ENCODE peak calls at places on chromosomes 16 and 17, in eight cellular contexts. A, Y, D, S, I, W, L and H are unnamed samples.
A peak's percentile ranks its signal among the peaks of the same experiment; 100 is the strongest.

GRCh38 chr17:68441064-68441770 is 16.1 kb downstream of the WIPI1 start:
- DNase-seq in W (no peak), I (no peak), D (no peak), S (no peak), A (peak; percentile 27), L (no peak), Y (no peak), H (peak; percentile 52)

GRCh38 chr17:46012506-46013079 is 13.5 kb downstream of the STH start:
- DNase-seq in A (no peak), W (no peak), Y (no peak), I (no peak), S (no peak), D (no peak), L (no peak), H (no peak)

GRCh38 chr17:33302394-33302793 is 9.3 kb upstream of the ASIC2 start:
- DNase-seq in S (peak; percentile 76), Y (no peak), I (no peak), L (no peak), D (peak; percentile 61), A (no peak), W (no peak), H (no peak)

GRCh38 chr16:56331399-56331798 is 93.9 kb downstream of the AMFR start:
- DNase-seq in D (no peak), L (no peak), S (no peak), W (no peak), I (no peak), Y (no peak), A (no peak), H (no peak)

GRCh38 chr17:51258756-51259573 is 884 bp downstream of the MBTD1 start:
- DNase-seq in W (no peak), D (peak; percentile 34), A (peak; percentile 38), I (no peak), L (peak; percentile 21), Y (peak; percentile 65), S (peak; percentile 14), H (peak; percentile 50)

GRCh38 chr16:55668337-55669281 is 12.8 kb downstream of the SLC6A2 start:
- DNase-seq in S (no peak), D (peak; percentile 59), A (no peak), L (peak; percentile 63), Y (no peak), I (no peak), W (peak; percentile 90), H (no peak)

GRCh38 chr16:1983544-1984346 is at the start of gene GFER:
- DNase-seq in S (peak; percentile 75), W (no peak), A (peak; percentile 91), I (peak; percentile 91), D (peak; percentile 86), Y (peak; percentile 94), L (peak; percentile 91), H (peak; percentile 96)

GRCh38 chr16:72612271-72612670 is 435.7 kb downstream of the ZFHX3 start:
- DNase-seq in W (no peak), S (no peak), I (no peak), L (no peak), A (no peak), Y (no peak), D (no peak), H (no peak)

GRCh38 chr17:82103588-82104451 is 5.8 kb upstream of the FASN start:
- DNase-seq in S (peak; percentile 93), I (peak; percentile 89), D (peak; percentile 60), L (peak; percentile 71), W (no peak), A (peak; percentile 90), Y (peak; percentile 91), H (peak; percentile 96)

GRCh38 chr16:27579086-27579980 is 29.4 kb downstream of the KATNIP start:
- DNase-seq in I (no peak), L (no peak), S (no peak), A (no peak), D (no peak), Y (peak; percentile 41), W (no peak), H (no peak)

GRCh38 chr17:78175643-78175981 is 7.2 kb downstream of the SYNGR2 start:
- DNase-seq in I (no peak), S (no peak), D (no peak), A (no peak), W (no peak), Y (no peak), L (no peak), H (no peak)
- H3K4me1 ChIP-seq in I (peaks cover 91% of the 10 kb centered on the region), S (peaks cover 18% of the 10 kb centered on the region), D (peaks cover 12% of the 10 kb centered on the region), A (peaks cover 61% of the 10 kb centered on the region), W (peaks cover 7% of the 10 kb centered on the region), Y (peaks cover 53% of the 10 kb centered on the region), L (peaks cover 73% of the 10 kb centered on the region), H (peaks cover 14% of the 10 kb centered on the region)

GRCh38 chr17:49496183-49496865 is 1.2 kb downstream of the NGFR start:
- DNase-seq in L (peak; percentile 82), I (peak; percentile 83), W (no peak), S (peak; percentile 76), Y (peak; percentile 89), A (peak; percentile 35), D (peak; percentile 54), H (no peak)

GRCh38 chr17:49494937-49495841 is at the start of gene NGFR:
- DNase-seq in D (peak; percentile 40), A (no peak), I (no peak), W (no peak), Y (no peak), S (no peak), L (peak; percentile 60), H (no peak)

GRCh38 chr17:49496866-49497146 is 1.7 kb downstream of the NGFR start:
- DNase-seq in Y (no peak), D (no peak), W (no peak), I (no peak), L (no peak), S (no peak), A (no peak), H (no peak)

GRCh38 chr17:49494399-49494798 is 694 bp upstream of the NGFR start:
- DNase-seq in D (no peak), Y (no peak), W (no peak), I (no peak), A (no peak), L (no peak), S (no peak), H (no peak)

DNA sequence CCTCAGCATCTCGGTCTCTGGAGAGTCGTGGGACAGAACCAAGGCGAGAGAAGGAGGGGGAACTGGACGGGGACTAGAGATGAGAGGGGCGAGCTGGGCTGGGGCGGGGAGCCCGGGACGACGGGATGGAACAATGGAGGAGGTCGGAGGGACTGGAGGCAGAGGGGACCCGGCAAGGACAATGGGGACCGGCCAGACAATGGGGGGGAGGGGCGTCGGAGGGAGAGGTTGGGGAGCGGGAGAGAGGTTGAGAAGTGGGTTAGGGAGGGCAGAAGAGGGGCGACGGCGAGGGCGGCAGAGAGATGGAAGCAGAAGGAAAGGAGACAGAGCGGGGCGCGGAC is 719 bp downstream of the NGFR start:
- DNase-seq in D (no peak), Y (no peak), A (no peak), W (no peak), I (no peak), L (no peak), S (no peak), H (no peak)
- H3K27me3 ChIP-seq in D (peaks cover 68% of the 10 kb centered on the region), Y (peaks cover 19% of the 10 kb centered on the region), A (peaks cover 55% of the 10 kb centered on the region), W (peaks cover 24% of the 10 kb centered on the region), I (peaks cover 63% of the 10 kb centered on the region), L (peaks cover 7% of the 10 kb centered on the region), S (no peaks in the 10 kb centered on the region), H (peaks cover 29% of the 10 kb centered on the region)

GRCh38 chr17:76371656-76372628 is 12.5 kb upstream of the SPHK1 start:
- DNase-seq in D (peak; percentile 77), Y (no peak), S (no peak), I (no peak), W (peak; percentile 73), L (no peak), A (no peak), H (no peak)

GRCh38 chr17:76369804-76370203 is 14.6 kb upstream of the SPHK1 start:
- DNase-seq in S (no peak), A (no peak), I (no peak), Y (no peak), D (no peak), W (peak; percentile 64), L (no peak), H (no peak)

GRCh38 chr17:76368545-76368944 is 14.8 kb upstream of the PRPSAP1 start:
- DNase-seq in S (no peak), Y (no peak), W (no peak), A (no peak), L (no peak), D (no peak), I (no peak), H (no peak)

GRCh38 chr17:76367647-76368046 is 13.9 kb upstream of the PRPSAP1 start:
- DNase-seq in L (no peak), W (no peak), Y (no peak), I (no peak), A (no peak), D (no peak), S (no peak), H (peak; percentile 47)

DNA sequence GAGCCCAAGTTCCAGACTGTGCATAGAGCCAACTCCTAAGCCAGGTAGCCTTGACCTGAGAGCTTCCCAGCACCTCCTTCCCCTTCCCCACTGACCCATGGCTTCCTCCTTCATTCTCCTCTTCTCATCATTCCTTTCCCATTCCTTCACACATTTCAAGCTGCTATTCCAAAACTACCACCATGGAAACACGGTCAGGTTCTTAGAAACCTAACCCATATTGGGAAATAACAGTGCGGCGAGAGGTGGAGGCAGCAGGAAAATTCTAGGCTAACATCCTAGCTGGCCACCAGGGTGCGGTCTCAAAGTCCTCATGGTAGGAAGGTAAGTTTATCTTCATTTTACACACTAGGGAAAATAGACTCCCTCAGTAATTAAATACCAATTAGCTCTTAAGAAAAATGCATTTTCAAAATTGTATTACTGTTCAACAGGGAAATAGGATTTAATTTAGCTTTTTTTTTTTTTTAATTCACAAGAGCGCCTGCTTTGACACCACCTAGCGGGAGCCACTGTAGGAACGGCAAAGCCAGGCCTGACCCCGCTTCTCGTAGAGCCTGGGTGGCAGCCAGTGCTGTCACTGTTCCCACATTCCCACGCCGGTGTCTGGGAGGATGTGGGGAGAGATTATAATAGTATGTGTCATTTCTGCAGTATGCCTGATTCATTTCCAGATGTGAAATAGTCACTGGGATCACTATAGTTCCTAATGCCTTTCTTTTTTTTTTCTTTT is 14.0 kb upstream of the SPHK1 start:
- DNase-seq in I (peak; percentile 47), S (peak; percentile 29), Y (peak; percentile 90), L (peak; percentile 90), A (peak; percentile 84), W (peak; percentile 92), D (peak; percentile 99), H (no peak)
- TF ChIP-seq CTCF in I (peak; percentile 26), S (no peak), Y (peak; percentile 24), L (peak; percentile 59), A (peak; percentile 33), W (peak; percentile 89), D (peak; percentile 100), H (peak; percentile 25)

DNA sequence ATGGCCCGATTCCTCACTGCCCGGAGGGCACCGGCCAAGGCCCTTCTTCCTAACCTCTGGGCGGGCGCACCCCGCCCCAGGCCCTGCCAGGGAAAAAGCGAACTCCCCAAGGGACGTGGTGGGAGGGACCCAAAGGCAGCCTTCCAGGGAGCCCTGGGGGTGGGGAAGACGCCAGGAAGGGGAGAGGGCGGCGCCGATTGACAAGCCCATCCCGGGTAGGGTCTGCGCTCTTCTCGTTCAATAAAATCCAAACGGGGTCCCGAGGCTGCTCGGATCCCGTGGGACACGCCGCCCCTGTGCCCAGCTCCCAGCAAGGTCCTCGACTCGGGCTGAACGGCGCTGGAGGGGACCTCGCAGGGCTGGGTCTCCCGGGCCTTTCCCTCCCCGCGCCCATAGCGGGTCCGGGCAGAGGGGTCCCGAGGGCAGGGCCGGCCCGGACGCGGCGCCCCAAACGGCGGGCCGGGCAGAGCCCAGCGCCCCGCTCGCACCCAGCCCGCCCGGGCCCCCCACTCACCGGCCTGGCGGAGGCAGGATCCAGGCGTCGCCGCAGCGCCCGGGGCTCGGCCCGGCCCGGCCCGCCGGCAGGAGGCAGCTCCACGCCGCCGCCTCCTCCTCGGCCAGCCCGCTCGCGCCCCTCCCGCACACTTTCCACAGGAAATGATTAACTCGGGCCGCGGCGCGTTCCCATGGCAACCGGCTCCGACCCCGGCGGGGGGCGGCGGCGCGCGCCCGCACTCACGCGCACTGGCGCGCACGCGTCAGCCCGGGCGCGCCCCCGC is at the start of gene KIFC3:
- DNase-seq in S (peak; percentile 52), A (peak; percentile 82), Y (peak; percentile 92), W (peak; percentile 92), L (peak; percentile 86), I (peak; percentile 83), D (peak; percentile 68), H (peak; percentile 92)
- H3K4me1 ChIP-seq in S (no peaks in the 10 kb centered on the region), A (peaks cover 57% of the 10 kb centered on the region), Y (peaks cover 56% of the 10 kb centered on the region), W (peaks cover 49% of the 10 kb centered on the region), L (peaks cover 59% of the 10 kb centered on the region), I (peaks cover 79% of the 10 kb centered on the region), D (peaks cover 46% of the 10 kb centered on the region), H (peaks cover 77% of the 10 kb centered on the region)